ENCODE peak calls at places on chromosomes 1 and 21, in nine cellular contexts. H is tibial artery, L is breast epithelium, U is HCT116, Z is fibroblast of lung, Q is heart left ventricle, G is heart right ventricle, D is stomach, M is lower lobe of right lung. N is an unnamed sample. For H3K4me1, the result is how much of the 10 kb centered on the place peaks cover.

GRCh38 chr1:20404466-20404865 is 81.5 kb downstream of the CAMK2N1 start:
- DNase-seq in M (no peak), U (no peak), D (no peak), H (no peak), Z (no peak), G (no peak), L (no peak), Q (no peak), N (no peak)

GRCh38 chr1:27936370-27936769 is 1.6 kb downstream of the SMPDL3B start:
- DNase-seq in M (no peak), Q (no peak), G (no peak), L (no peak), H (no peak), D (no peak), Z (no peak), U (no peak), N (no peak)

GRCh38 chr1:211345719-211346118 is 19.1 kb downstream of the TRAF5 start:
- DNase-seq in Q (no peak), H (no peak), U (no peak), G (no peak), M (no peak), L (no peak), D (no peak), Z (peak), N (peak)

GRCh38 chr1:17235135-17235880 is 13.6 kb upstream of the PADI3 start:
- DNase-seq in H (no peak), U (no peak), L (no peak), M (no peak), Z (no peak), Q (no peak), D (no peak), G (no peak), N (no peak)

GRCh38 chr1:81801032-81801833 is 499 bp downstream of the ADGRL2 start:
- DNase-seq in G (peak), M (peak), H (peak), U (no peak), Z (peak), L (peak), Q (peak), D (peak), N (peak)

GRCh38 chr1:5481889-5482288 is 510.3 kb downstream of the NPHP4 start:
- DNase-seq in G (no peak), Q (no peak), M (no peak), Z (no peak), D (no peak), L (no peak), U (peak), H (no peak), N (peak)

GRCh38 chr1:91303165-91303564 is 101.5 kb downstream of the HFM1 start:
- DNase-seq in G (no peak), U (no peak), H (no peak), D (no peak), Z (no peak), Q (no peak), L (no peak), M (no peak), N (no peak)

GRCh38 chr1:229247871-229248270 is 23.0 kb upstream of the RAB4A start:
- DNase-seq in D (no peak), U (no peak), Q (no peak), H (no peak), L (no peak), Z (no peak), G (no peak), M (no peak), N (no peak)

GRCh38 chr1:85322655-85323054 is 46.2 kb upstream of the BCL10 start:
- DNase-seq in Z (peak), D (no peak), L (no peak), H (no peak), G (no peak), M (no peak), U (no peak), Q (no peak), N (no peak)

GRCh38 chr1:154845879-154846278 is 24.2 kb downstream of the KCNN3 start:
- DNase-seq in Z (no peak), M (no peak), H (no peak), U (no peak), L (no peak), D (no peak), Q (peak), G (no peak), N (no peak)

GRCh38 chr1:46413596-46413985 is 19.5 kb downstream of the FAAH start:
- DNase-seq in H (no peak), Q (no peak), M (peak), L (no peak), D (no peak), G (no peak), Z (no peak), U (no peak), N (peak)

GRCh38 chr1:56676571-56677035 is 31.5 kb downstream of the PRKAA2 start:
- DNase-seq in U (no peak), L (no peak), Z (peak), D (no peak), M (no peak), G (no peak), Q (no peak), H (no peak), N (no peak)

GRCh38 chr1:235329139-235329808 is 904 bp downstream of the GGPS1 start:
- DNase-seq in Q (no peak), M (no peak), U (no peak), Z (peak), L (no peak), H (no peak), G (no peak), D (peak), N (no peak)

GRCh38 chr1:53368314-53369033 is 40.6 kb upstream of the LRP8 start:
- DNase-seq in D (peak), H (peak), G (peak), Q (no peak), L (peak), M (no peak), U (no peak), Z (no peak), N (no peak)

GRCh38 chr1:1361982-1362423 is 3.6 kb upstream of the MXRA8 start:
- DNase-seq in G (peak), Z (peak), H (peak), L (peak), U (no peak), D (no peak), Q (peak), M (no peak), N (peak)

GRCh38 chr1:3465091-3465934 is 10.8 kb downstream of the ARHGEF16 start:
- DNase-seq in H (no peak), Q (peak), Z (no peak), M (peak), G (no peak), U (no peak), L (no peak), D (no peak), N (no peak)

GRCh38 chr1:15100369-15101111 is 53.0 kb upstream of the TMEM51 start:
- DNase-seq in H (peak), Q (no peak), G (peak), D (peak), M (peak), Z (peak), L (no peak), U (peak), N (peak)

GRCh38 chr1:248372394-248372793 is 3.2 kb upstream of the OR2T6 start:
- DNase-seq in G (no peak), Z (no peak), D (no peak), H (no peak), U (no peak), M (no peak), Q (no peak), L (no peak), N (no peak)

GRCh38 chr21:39637197-39637970 is 24.6 kb downstream of the B3GALT5 start:
- DNase-seq in Z (no peak), U (no peak), Q (no peak), H (no peak), G (no peak), L (no peak), M (no peak), D (no peak), N (no peak)

GRCh38 chr1:32925360-32926142 is 24.4 kb upstream of the TMEM54 start:
- DNase-seq in Q (no peak), H (no peak), U (no peak), G (no peak), D (no peak), Z (peak), L (no peak), M (no peak), N (peak)

GRCh38 chr1:21553116-21553926 is 44.1 kb downstream of the ALPL start:
- DNase-seq in Z (peak), D (no peak), M (no peak), L (no peak), U (no peak), Q (no peak), G (no peak), H (no peak), N (no peak)

GRCh38 chr1:168504064-168504837 is 39.5 kb downstream of the XCL2 start:
- DNase-seq in D (peak), Z (peak), L (no peak), G (no peak), Q (peak), U (no peak), M (peak), H (peak), N (peak)

GRCh38 chr1:31447210-31447609 is 34.2 kb downstream of the SERINC2 start:
- DNase-seq in U (no peak), Z (no peak), H (no peak), D (no peak), M (no peak), Q (no peak), L (no peak), G (no peak), N (no peak)
- TF ChIP-seq CTCF in U (no peak), Z (no peak), H (no peak), D (no peak), M (no peak), Q (no peak), L (no peak), G (no peak), N (no peak)

DNA sequence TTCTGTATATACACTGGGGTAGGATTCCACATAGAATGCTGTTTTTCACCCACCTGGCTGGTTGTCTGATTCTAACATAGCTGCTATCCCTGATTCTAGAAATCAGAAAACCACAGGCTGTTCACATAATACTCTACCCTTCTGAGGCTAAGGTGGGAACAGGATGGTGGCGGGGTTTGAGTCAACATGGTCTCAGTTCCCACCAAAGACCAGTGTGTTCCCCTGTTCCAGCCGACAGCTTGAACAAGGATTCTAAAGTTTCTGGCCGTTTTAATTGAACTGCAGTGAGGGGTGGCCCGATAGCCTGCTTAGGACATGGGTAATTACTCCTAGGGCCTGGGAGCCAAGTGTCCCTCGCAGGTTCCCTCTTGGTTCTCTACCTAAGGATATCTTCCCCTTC is 38.4 kb downstream of the PEX14 start:
- DNase-seq in G (no peak), D (no peak), Z (no peak), Q (no peak), H (no peak), L (no peak), U (no peak), M (no peak), N (no peak)
- H3K4me1 ChIP-seq in G (half or more), D (half or more), Z (under half), Q (under half), H (under half), L (under half), U (under half), M (half or more), N (under half)

GRCh38 chr1:183238071-183238470 is 52.0 kb downstream of the LAMC2 start:
- DNase-seq in D (no peak), L (no peak), M (no peak), U (no peak), Z (peak), H (no peak), Q (no peak), G (no peak), N (no peak)
- H3K27ac ChIP-seq in D (no peak), L (no peak), M (no peak), U (no peak), Z (peak), H (peak), Q (peak), G (peak), N (no peak)

GRCh38 chr1:151887028-151887427 is 22.3 kb downstream of the THEM4 start:
- DNase-seq in M (no peak), Q (no peak), U (no peak), L (no peak), Z (peak), D (no peak), H (no peak), G (no peak), N (no peak)

GRCh38 chr1:151882466-151882865 is 26.8 kb downstream of the THEM4 start:
- DNase-seq in L (no peak), H (no peak), Q (no peak), D (no peak), U (no peak), M (no peak), G (no peak), Z (no peak), N (no peak)

GRCh38 chr1:151875419-151876097 is 22.0 kb upstream of the THEM5 start:
- DNase-seq in D (no peak), U (no peak), H (no peak), G (no peak), M (no peak), L (no peak), Q (no peak), Z (no peak), N (no peak)

GRCh38 chr1:151885479-151885878 is 23.8 kb downstream of the THEM4 start:
- DNase-seq in M (no peak), U (no peak), Z (no peak), H (no peak), D (no peak), G (no peak), L (no peak), Q (no peak), N (no peak)

GRCh38 chr1:151881479-151881878 is 27.8 kb downstream of the THEM4 start:
- DNase-seq in Z (no peak), U (no peak), H (no peak), Q (no peak), G (no peak), D (no peak), L (no peak), M (no peak), N (no peak)
- TF ChIP-seq CTCF in Z (no peak), U (peak), H (no peak), Q (no peak), G (no peak), D (no peak), L (peak), M (no peak), N (no peak)

GRCh38 chr1:226123212-226123560 is 60.7 kb downstream of the H3-3A start:
- DNase-seq in L (no peak), G (no peak), Q (no peak), U (no peak), Z (no peak), H (no peak), D (no peak), M (no peak), N (no peak)

GRCh38 chr1:226120398-226120797 is 57.9 kb downstream of the H3-3A start:
- DNase-seq in G (no peak), D (no peak), H (no peak), U (no peak), L (no peak), Q (no peak), M (no peak), Z (no peak), N (no peak)

GRCh38 chr1:226123591-226124471 is 61.3 kb downstream of the H3-3A start:
- DNase-seq in L (no peak), M (no peak), Q (no peak), G (no peak), D (peak), U (no peak), Z (peak), H (no peak), N (no peak)

GRCh38 chr1:226121049-226121586 is 58.6 kb downstream of the H3-3A start:
- DNase-seq in G (no peak), U (no peak), M (no peak), Q (no peak), Z (no peak), D (no peak), L (no peak), H (no peak), N (no peak)

GRCh38 chr1:226121587-226122400 is 59.3 kb downstream of the H3-3A start:
- DNase-seq in H (peak), M (peak), Q (peak), L (no peak), U (no peak), G (peak), Z (peak), D (peak), N (peak)
- H3K4me1 ChIP-seq in H (under half), M (under half), Q (under half), L (under half), U (under half), G (under half), Z (under half), D (under half), N (under half)

GRCh38 chr1:206551985-206552325 is 44.6 kb downstream of the RASSF5 start:
- DNase-seq in Z (no peak), M (no peak), L (no peak), D (no peak), G (no peak), U (no peak), Q (no peak), H (no peak), N (no peak)
- H3K27ac ChIP-seq in Z (no peak), M (no peak), L (no peak), D (no peak), G (peak), U (no peak), Q (no peak), H (no peak), N (no peak)

DNA sequence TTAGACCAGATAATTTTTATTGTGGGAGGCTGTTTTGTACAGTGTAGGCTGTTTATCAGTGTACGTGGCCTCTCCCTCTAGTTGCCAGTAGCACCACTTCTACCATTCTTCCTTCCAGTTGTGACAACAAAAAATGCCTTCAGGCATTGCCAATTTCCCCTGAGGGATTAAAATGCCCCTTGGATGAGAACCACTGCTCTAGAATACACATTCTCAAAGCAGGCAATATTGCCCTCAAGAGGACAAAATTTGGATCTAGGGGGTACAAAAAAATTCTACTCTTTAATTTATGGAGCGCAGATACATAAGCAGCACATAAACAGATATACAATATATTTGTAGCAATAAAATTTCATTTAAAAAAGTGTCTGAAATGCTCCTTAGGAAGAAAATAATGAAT is 674.6 kb downstream of the PTPRC start:
- DNase-seq in Z (no peak), G (no peak), M (no peak), D (no peak), L (no peak), U (no peak), H (no peak), Q (no peak), N (peak)
- TF ChIP-seq CTCF in Z (no peak), G (no peak), M (no peak), D (no peak), L (no peak), U (no peak), H (no peak), Q (no peak), N (peak)

DNA sequence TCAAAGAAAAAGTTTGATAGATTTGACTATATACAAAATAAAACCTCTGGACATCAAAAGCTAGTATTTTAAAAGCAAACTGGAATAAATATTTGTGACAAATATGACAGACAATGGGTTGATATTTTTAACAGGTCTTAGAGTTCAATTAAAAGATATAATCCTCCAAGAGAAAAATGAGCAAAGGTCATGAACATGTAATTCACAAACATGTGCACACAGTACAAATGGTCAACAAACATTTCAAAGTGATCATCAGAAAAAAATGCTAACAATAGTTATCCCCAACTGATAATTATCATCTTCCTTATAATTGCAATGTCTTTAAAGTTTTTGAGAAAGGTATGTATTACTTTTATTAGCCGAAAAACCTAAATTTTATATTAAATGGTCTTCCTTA is 32.0 kb downstream of the WDR64 start:
- DNase-seq in G (no peak), Z (no peak), M (no peak), D (no peak), Q (no peak), H (no peak), U (no peak), L (no peak), N (no peak)
- H3K4me1 ChIP-seq in G (under half), Z (under half), M (under half), D (under half), Q (under half), H (under half), U (under half), L (under half), N (under half)

N was measured in cardiac muscle cell.